ENCODE peak calls at places on chromosome 12, in eight cellular contexts. One of them, this sample, is unnamed.

GRCh38 chr12:62834406-62834805 is 100.5 kb downstream of the PPM1H start:
- DNase-seq in stimulated activated CD4-positive, alpha-beta T cell treated with anti-CD3 and anti-CD28 coated beads, TNF-alpha, amount 100 ng/mL, for 4 hours: no peak
- DNase-seq in EH: no peak
- DNase-seq in A549: no peak
- DNase-seq in stimulated activated CD8-positive, alpha-beta memory T cell treated with anti-CD3 and anti-CD28 coated beads, Interleukin-2, amount 100 ng/mL, for 48 hours: no peak
- DNase-seq in NCI-H1092: no peak
- DNase-seq in cerebellar nuclear complex: peak; percentile 92
- DNase-seq in AG10803: no peak
- DNase-seq in this sample: peak; percentile 12

GRCh38 chr12:123487428-123487827 is 29.5 kb downstream of the SNRNP35 start:
- DNase-seq in stimulated activated CD4-positive, alpha-beta T cell treated with anti-CD3 and anti-CD28 coated beads, TNF-alpha, amount 100 ng/mL, for 4 hours: no peak
- DNase-seq in EH: no peak
- DNase-seq in A549: no peak
- DNase-seq in stimulated activated CD8-positive, alpha-beta memory T cell treated with anti-CD3 and anti-CD28 coated beads, Interleukin-2, amount 100 ng/mL, for 48 hours: no peak
- DNase-seq in NCI-H1092: no peak
- DNase-seq in cerebellar nuclear complex: no peak
- DNase-seq in AG10803: no peak
- DNase-seq in this sample: no peak

GRCh38 chr12:6158263-6158662 is 33.8 kb upstream of the VWF start:
- DNase-seq in stimulated activated CD4-positive, alpha-beta T cell treated with anti-CD3 and anti-CD28 coated beads, TNF-alpha, amount 100 ng/mL, for 4 hours: no peak
- DNase-seq in EH: no peak
- DNase-seq in A549: no peak
- DNase-seq in stimulated activated CD8-positive, alpha-beta memory T cell treated with anti-CD3 and anti-CD28 coated beads, Interleukin-2, amount 100 ng/mL, for 48 hours: no peak
- DNase-seq in NCI-H1092: no peak
- DNase-seq in cerebellar nuclear complex: no peak
- DNase-seq in AG10803: no peak
- DNase-seq in this sample: no peak

GRCh38 chr12:94150483-94151225 is 2.3 kb downstream of the PLXNC1 start:
- DNase-seq in stimulated activated CD4-positive, alpha-beta T cell treated with anti-CD3 and anti-CD28 coated beads, TNF-alpha, amount 100 ng/mL, for 4 hours: no peak
- DNase-seq in EH: no peak
- DNase-seq in A549: no peak
- DNase-seq in stimulated activated CD8-positive, alpha-beta memory T cell treated with anti-CD3 and anti-CD28 coated beads, Interleukin-2, amount 100 ng/mL, for 48 hours: peak; percentile 29
- DNase-seq in NCI-H1092: peak; percentile 43
- DNase-seq in cerebellar nuclear complex: no peak
- DNase-seq in AG10803: no peak
- DNase-seq in this sample: no peak

GRCh38 chr12:10293570-10294227 is 14.0 kb upstream of the KLRD1 start:
- DNase-seq in stimulated activated CD4-positive, alpha-beta T cell treated with anti-CD3 and anti-CD28 coated beads, TNF-alpha, amount 100 ng/mL, for 4 hours: no peak
- DNase-seq in EH: no peak
- DNase-seq in A549: no peak
- DNase-seq in stimulated activated CD8-positive, alpha-beta memory T cell treated with anti-CD3 and anti-CD28 coated beads, Interleukin-2, amount 100 ng/mL, for 48 hours: no peak
- DNase-seq in NCI-H1092: no peak
- DNase-seq in cerebellar nuclear complex: no peak
- DNase-seq in AG10803: no peak
- DNase-seq in this sample: no peak

GRCh38 chr12:98754095-98754494 is 109.0 kb downstream of the APAF1 start:
- DNase-seq in stimulated activated CD4-positive, alpha-beta T cell treated with anti-CD3 and anti-CD28 coated beads, TNF-alpha, amount 100 ng/mL, for 4 hours: no peak
- DNase-seq in EH: peak; percentile 89
- DNase-seq in A549: peak; percentile 86
- DNase-seq in stimulated activated CD8-positive, alpha-beta memory T cell treated with anti-CD3 and anti-CD28 coated beads, Interleukin-2, amount 100 ng/mL, for 48 hours: no peak
- DNase-seq in NCI-H1092: no peak
- DNase-seq in cerebellar nuclear complex: no peak
- DNase-seq in AG10803: peak; percentile 51
- DNase-seq in this sample: peak; percentile 24

GRCh38 chr12:21502164-21502496 is 541 bp downstream of the GOLT1B start:
- DNase-seq in stimulated activated CD4-positive, alpha-beta T cell treated with anti-CD3 and anti-CD28 coated beads, TNF-alpha, amount 100 ng/mL, for 4 hours: peak; percentile 6
- DNase-seq in EH: peak; percentile 67
- DNase-seq in A549: peak; percentile 24
- DNase-seq in stimulated activated CD8-positive, alpha-beta memory T cell treated with anti-CD3 and anti-CD28 coated beads, Interleukin-2, amount 100 ng/mL, for 48 hours: peak; percentile 13
- DNase-seq in NCI-H1092: no peak
- DNase-seq in cerebellar nuclear complex: no peak
- DNase-seq in AG10803: peak; percentile 40
- DNase-seq in this sample: peak; percentile 33

GRCh38 chr12:127083028-127083949 is 1183.7 kb upstream of the TMEM132C start:
- DNase-seq in stimulated activated CD4-positive, alpha-beta T cell treated with anti-CD3 and anti-CD28 coated beads, TNF-alpha, amount 100 ng/mL, for 4 hours: no peak
- DNase-seq in EH: peak; percentile 81
- DNase-seq in A549: peak; percentile 84
- DNase-seq in stimulated activated CD8-positive, alpha-beta memory T cell treated with anti-CD3 and anti-CD28 coated beads, Interleukin-2, amount 100 ng/mL, for 48 hours: no peak
- DNase-seq in NCI-H1092: peak; percentile 56
- DNase-seq in cerebellar nuclear complex: no peak
- DNase-seq in AG10803: peak; percentile 70
- DNase-seq in this sample: peak; percentile 86

GRCh38 chr12:123364532-123365140 is at the start of gene SBNO1:
- DNase-seq in stimulated activated CD4-positive, alpha-beta T cell treated with anti-CD3 and anti-CD28 coated beads, TNF-alpha, amount 100 ng/mL, for 4 hours: peak; percentile 83
- DNase-seq in EH: peak; percentile 89
- DNase-seq in A549: peak; percentile 94
- DNase-seq in stimulated activated CD8-positive, alpha-beta memory T cell treated with anti-CD3 and anti-CD28 coated beads, Interleukin-2, amount 100 ng/mL, for 48 hours: peak; percentile 84
- DNase-seq in NCI-H1092: peak; percentile 71
- DNase-seq in cerebellar nuclear complex: no peak
- DNase-seq in AG10803: peak; percentile 87
- DNase-seq in this sample: peak; percentile 89

GRCh38 chr12:25434493-25434892 is 118.6 kb downstream of the LMNTD1 start:
- DNase-seq in stimulated activated CD4-positive, alpha-beta T cell treated with anti-CD3 and anti-CD28 coated beads, TNF-alpha, amount 100 ng/mL, for 4 hours: no peak
- DNase-seq in EH: peak; percentile 8
- DNase-seq in A549: peak; percentile 16
- DNase-seq in stimulated activated CD8-positive, alpha-beta memory T cell treated with anti-CD3 and anti-CD28 coated beads, Interleukin-2, amount 100 ng/mL, for 48 hours: no peak
- DNase-seq in NCI-H1092: no peak
- DNase-seq in cerebellar nuclear complex: no peak
- DNase-seq in AG10803: no peak
- DNase-seq in this sample: no peak

GRCh38 chr12:2959508-2960431 is 573 bp downstream of the TEAD4 start:
- DNase-seq in stimulated activated CD4-positive, alpha-beta T cell treated with anti-CD3 and anti-CD28 coated beads, TNF-alpha, amount 100 ng/mL, for 4 hours: no peak
- DNase-seq in EH: peak; percentile 81
- DNase-seq in A549: peak; percentile 67
- DNase-seq in stimulated activated CD8-positive, alpha-beta memory T cell treated with anti-CD3 and anti-CD28 coated beads, Interleukin-2, amount 100 ng/mL, for 48 hours: no peak
- DNase-seq in NCI-H1092: no peak
- DNase-seq in cerebellar nuclear complex: no peak
- DNase-seq in AG10803: peak; percentile 57
- DNase-seq in this sample: peak; percentile 71

GRCh38 chr12:50390284-50390683 is 6.1 kb downstream of the FAM186A start:
- DNase-seq in stimulated activated CD4-positive, alpha-beta T cell treated with anti-CD3 and anti-CD28 coated beads, TNF-alpha, amount 100 ng/mL, for 4 hours: no peak
- DNase-seq in EH: peak; percentile 97
- DNase-seq in A549: peak; percentile 69
- DNase-seq in stimulated activated CD8-positive, alpha-beta memory T cell treated with anti-CD3 and anti-CD28 coated beads, Interleukin-2, amount 100 ng/mL, for 48 hours: no peak
- DNase-seq in NCI-H1092: no peak
- DNase-seq in cerebellar nuclear complex: no peak
- DNase-seq in AG10803: peak; percentile 95
- DNase-seq in this sample: peak; percentile 85

GRCh38 chr12:86827409-86827808 is 571.2 kb upstream of the MGAT4C start:
- DNase-seq in stimulated activated CD4-positive, alpha-beta T cell treated with anti-CD3 and anti-CD28 coated beads, TNF-alpha, amount 100 ng/mL, for 4 hours: no peak
- DNase-seq in EH: no peak
- DNase-seq in A549: peak; percentile 67
- DNase-seq in stimulated activated CD8-positive, alpha-beta memory T cell treated with anti-CD3 and anti-CD28 coated beads, Interleukin-2, amount 100 ng/mL, for 48 hours: no peak
- DNase-seq in NCI-H1092: no peak
- DNase-seq in cerebellar nuclear complex: no peak
- DNase-seq in AG10803: no peak
- DNase-seq in this sample: no peak

GRCh38 chr12:12265571-12266388 is 1.1 kb downstream of the LRP6 start:
- DNase-seq in stimulated activated CD4-positive, alpha-beta T cell treated with anti-CD3 and anti-CD28 coated beads, TNF-alpha, amount 100 ng/mL, for 4 hours: no peak
- DNase-seq in EH: peak; percentile 66
- DNase-seq in A549: peak; percentile 35
- DNase-seq in stimulated activated CD8-positive, alpha-beta memory T cell treated with anti-CD3 and anti-CD28 coated beads, Interleukin-2, amount 100 ng/mL, for 48 hours: no peak
- DNase-seq in NCI-H1092: no peak
- DNase-seq in cerebellar nuclear complex: no peak
- DNase-seq in AG10803: peak; percentile 60
- DNase-seq in this sample: peak; percentile 73

GRCh38 chr12:27340971-27341370 is 8.3 kb downstream of the BMAL2 start:
- DNase-seq in stimulated activated CD4-positive, alpha-beta T cell treated with anti-CD3 and anti-CD28 coated beads, TNF-alpha, amount 100 ng/mL, for 4 hours: no peak
- DNase-seq in EH: no peak
- DNase-seq in A549: no peak
- DNase-seq in stimulated activated CD8-positive, alpha-beta memory T cell treated with anti-CD3 and anti-CD28 coated beads, Interleukin-2, amount 100 ng/mL, for 48 hours: no peak
- DNase-seq in NCI-H1092: no peak
- DNase-seq in cerebellar nuclear complex: no peak
- DNase-seq in AG10803: no peak
- DNase-seq in this sample: no peak

GRCh38 chr12:131116437-131117117 is 162.9 kb downstream of the ADGRD1 start:
- DNase-seq in stimulated activated CD4-positive, alpha-beta T cell treated with anti-CD3 and anti-CD28 coated beads, TNF-alpha, amount 100 ng/mL, for 4 hours: no peak
- DNase-seq in EH: peak; percentile 46
- DNase-seq in A549: peak; percentile 36
- DNase-seq in stimulated activated CD8-positive, alpha-beta memory T cell treated with anti-CD3 and anti-CD28 coated beads, Interleukin-2, amount 100 ng/mL, for 48 hours: no peak
- DNase-seq in NCI-H1092: no peak
- DNase-seq in cerebellar nuclear complex: no peak
- DNase-seq in AG10803: peak; percentile 75
- DNase-seq in this sample: peak; percentile 52

This sample was measured in fibroblast of the aortic adventitia.